ENCODE peak calls at places on chromosomes 11 and 22, in ten cellular contexts. S is GM23338, K is DND-41, G is lower lobe of right lung, W is GM12864, B is omental fat pad, M is GM20000, R is Calu3, D is PC-9, N is fibroblast of mammary gland. L is an unnamed sample.
A peak's percentile ranks its signal among the peaks of the same experiment; 100 is the strongest.

GRCh38 chr11:20078846-20079245 is 81.4 kb downstream of the DBX1 start:
- DNase-seq in K (no peak), M (no peak), N (no peak), D (no peak), R (no peak), B (no peak), S (no peak), W (no peak), G (no peak), L (no peak)

GRCh38 chr11:116984589-116984988 is 113.6 kb downstream of the SIK3 start:
- DNase-seq in D (no peak), K (no peak), S (no peak), W (no peak), M (no peak), B (no peak), G (no peak), R (no peak), N (peak; percentile 97), L (no peak)

GRCh38 chr22:27045103-27045940 is 387.9 kb downstream of the MIAT start:
- DNase-seq in K (no peak), D (no peak), M (no peak), W (no peak), B (no peak), G (no peak), R (peak; percentile 15), N (peak; percentile 33), S (peak; percentile 28), L (no peak)

GRCh38 chr11:109267293-109268095 is 154.5 kb upstream of the C11orf87 start:
- DNase-seq in B (no peak), N (no peak), R (no peak), M (no peak), K (no peak), D (peak; percentile 15), S (no peak), G (no peak), W (no peak), L (no peak)

GRCh38 chr11:46554205-46555162 is 39.3 kb downstream of the AMBRA1 start:
- DNase-seq in M (no peak), N (peak; percentile 89), W (no peak), B (no peak), D (peak; percentile 17), G (no peak), R (peak; percentile 49), S (peak; percentile 31), K (no peak), L (no peak)

GRCh38 chr22:20009018-20009482 is 7.6 kb downstream of the ARVCF start:
- DNase-seq in N (no peak), K (no peak), B (no peak), G (no peak), R (no peak), D (no peak), S (no peak), W (no peak), M (no peak), L (no peak)

GRCh38 chr22:47575291-47575690 is 812.8 kb downstream of the TBC1D22A start:
- DNase-seq in G (no peak), M (no peak), W (no peak), N (no peak), K (no peak), D (no peak), B (no peak), S (no peak), R (no peak), L (no peak)

GRCh38 chr22:19941365-19942070 is at the start of the genes COMT and TXNRD2:
- DNase-seq in B (peak; percentile 46), K (peak; percentile 77), M (peak; percentile 93), S (peak; percentile 70), G (peak; percentile 82), N (peak; percentile 52), W (no peak), R (peak; percentile 78), D (peak; percentile 50), L (no peak)

GRCh38 chr11:958101-958500 is 32.4 kb downstream of the AP2A2 start:
- DNase-seq in W (no peak), D (no peak), B (no peak), G (peak; percentile 10), K (no peak), N (no peak), R (no peak), S (no peak), M (no peak), L (no peak)

DNA sequence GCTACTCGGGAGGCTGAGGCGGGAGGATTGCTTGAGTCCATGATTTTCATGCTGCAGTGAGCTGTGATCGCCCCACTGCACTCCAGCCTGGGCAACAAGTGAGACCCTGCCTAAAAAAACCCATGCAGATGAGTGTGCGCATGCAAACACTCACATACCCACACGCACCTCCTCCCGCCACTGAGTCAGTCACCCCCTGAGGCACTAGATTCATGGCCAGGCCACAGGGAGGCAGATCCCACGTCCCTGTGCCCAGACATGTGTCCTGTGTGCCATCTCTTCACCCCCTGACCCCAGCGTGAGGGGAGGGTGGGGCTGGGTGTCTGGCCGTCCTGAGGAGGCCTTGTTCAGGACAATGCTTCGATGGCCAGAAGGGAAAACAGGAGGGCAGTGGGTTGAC is 15.5 kb downstream of the RELT start:
- DNase-seq in S (no peak), W (no peak), R (no peak), N (no peak), D (no peak), M (no peak), K (no peak), B (no peak), G (peak; percentile 23), L (no peak)
- TF ChIP-seq CTCF in S (no peak), W (no peak), R (no peak), N (no peak), D (no peak), M (no peak), K (no peak), B (no peak), G (no peak), L (no peak)

DNA sequence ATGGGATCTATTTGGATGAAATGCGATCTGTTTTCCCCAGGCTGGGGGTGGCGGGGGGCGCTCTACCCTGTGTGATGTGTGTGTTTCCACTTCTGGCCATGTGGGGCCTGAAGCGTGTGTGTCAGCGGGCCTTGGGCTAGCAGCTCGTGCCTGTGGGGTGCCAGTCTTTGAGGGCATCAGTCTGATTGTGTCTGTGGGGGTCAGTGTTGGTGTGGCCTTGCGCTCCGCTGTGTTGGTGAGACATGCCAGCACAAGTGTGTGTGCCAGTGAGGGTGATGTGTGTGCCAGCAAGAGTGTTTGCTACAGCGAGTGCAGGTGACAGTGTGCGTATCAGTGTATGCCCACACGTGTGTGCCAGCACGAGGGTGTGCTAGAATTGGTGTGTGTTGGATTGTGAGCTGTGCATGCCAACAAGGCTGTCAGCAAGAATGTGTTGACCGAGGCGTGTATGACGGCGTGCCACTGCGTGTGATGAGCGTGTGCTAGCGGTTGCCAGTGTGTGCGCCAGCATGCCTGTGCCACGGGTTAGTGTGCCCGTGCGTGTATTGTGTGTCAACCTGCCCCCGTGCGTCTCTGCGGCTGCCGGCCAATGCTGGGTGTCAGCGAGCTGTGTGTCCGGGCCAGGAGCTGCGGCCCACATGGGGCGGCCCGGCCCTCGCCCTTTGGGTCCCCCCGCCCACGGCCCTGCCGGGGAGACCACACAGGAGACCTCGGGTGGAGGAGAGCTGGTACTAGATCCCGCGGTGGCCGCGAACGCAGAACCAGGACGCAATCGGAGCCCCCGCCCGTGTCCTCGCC is 519 bp downstream of the ARRB1 start:
- DNase-seq in S (peak; percentile 74), W (no peak), R (no peak), K (peak; percentile 57), B (no peak), N (peak; percentile 48), G (peak; percentile 81), M (peak; percentile 53), D (no peak), L (no peak)
- TF ChIP-seq CTCF in S (peak; percentile 22), W (peak; percentile 16), R (no peak), K (peak; percentile 49), B (no peak), N (no peak), G (peak; percentile 29), M (no peak), D (no peak), L (no peak)

GRCh38 chr11:94418123-94418770 is 17.0 kb upstream of the GPR83 start:
- DNase-seq in N (no peak), K (no peak), D (no peak), R (no peak), M (no peak), S (no peak), W (no peak), G (no peak), B (no peak), L (no peak)

GRCh38 chr11:94423467-94423866 is 22.2 kb upstream of the GPR83 start:
- DNase-seq in G (no peak), M (no peak), K (no peak), W (no peak), N (no peak), B (no peak), D (no peak), R (no peak), S (no peak), L (no peak)

DNA sequence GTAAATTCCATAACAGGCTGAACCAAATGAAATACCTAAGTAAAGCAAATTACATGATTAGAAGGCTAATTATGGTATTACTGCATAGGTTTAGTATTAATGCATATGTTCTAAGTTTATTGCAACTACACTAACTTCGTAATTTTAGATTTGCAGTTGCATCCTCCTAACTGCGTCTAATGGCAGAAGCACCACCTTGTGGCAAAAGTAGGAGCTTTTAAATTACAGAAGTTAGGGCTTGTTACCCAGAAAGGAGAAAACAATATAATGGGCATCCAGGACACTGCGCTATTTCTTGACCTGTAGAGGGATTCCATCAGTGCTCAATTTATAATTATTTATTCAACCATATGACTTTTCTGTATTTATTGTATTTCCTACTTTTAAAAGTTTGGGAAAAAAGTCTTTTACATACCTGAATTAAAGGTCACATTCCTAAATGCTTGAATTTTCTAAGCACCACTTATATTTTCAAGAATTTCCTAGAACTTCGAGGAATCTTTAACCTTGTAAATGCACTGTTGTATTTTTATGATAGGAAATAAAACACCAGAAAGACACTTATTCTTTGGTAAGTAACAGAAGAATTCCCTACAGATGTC is 16.3 kb upstream of the GPR83 start:
- DNase-seq in B (no peak), M (no peak), G (no peak), R (no peak), K (no peak), S (peak; percentile 66), W (no peak), N (peak; percentile 54), D (no peak), L (no peak)
- TF ChIP-seq CTCF in B (no peak), M (no peak), G (peak; percentile 43), R (no peak), K (peak; percentile 56), S (peak; percentile 82), W (peak; percentile 16), N (peak; percentile 63), D (peak; percentile 73), L (no peak)

DNA sequence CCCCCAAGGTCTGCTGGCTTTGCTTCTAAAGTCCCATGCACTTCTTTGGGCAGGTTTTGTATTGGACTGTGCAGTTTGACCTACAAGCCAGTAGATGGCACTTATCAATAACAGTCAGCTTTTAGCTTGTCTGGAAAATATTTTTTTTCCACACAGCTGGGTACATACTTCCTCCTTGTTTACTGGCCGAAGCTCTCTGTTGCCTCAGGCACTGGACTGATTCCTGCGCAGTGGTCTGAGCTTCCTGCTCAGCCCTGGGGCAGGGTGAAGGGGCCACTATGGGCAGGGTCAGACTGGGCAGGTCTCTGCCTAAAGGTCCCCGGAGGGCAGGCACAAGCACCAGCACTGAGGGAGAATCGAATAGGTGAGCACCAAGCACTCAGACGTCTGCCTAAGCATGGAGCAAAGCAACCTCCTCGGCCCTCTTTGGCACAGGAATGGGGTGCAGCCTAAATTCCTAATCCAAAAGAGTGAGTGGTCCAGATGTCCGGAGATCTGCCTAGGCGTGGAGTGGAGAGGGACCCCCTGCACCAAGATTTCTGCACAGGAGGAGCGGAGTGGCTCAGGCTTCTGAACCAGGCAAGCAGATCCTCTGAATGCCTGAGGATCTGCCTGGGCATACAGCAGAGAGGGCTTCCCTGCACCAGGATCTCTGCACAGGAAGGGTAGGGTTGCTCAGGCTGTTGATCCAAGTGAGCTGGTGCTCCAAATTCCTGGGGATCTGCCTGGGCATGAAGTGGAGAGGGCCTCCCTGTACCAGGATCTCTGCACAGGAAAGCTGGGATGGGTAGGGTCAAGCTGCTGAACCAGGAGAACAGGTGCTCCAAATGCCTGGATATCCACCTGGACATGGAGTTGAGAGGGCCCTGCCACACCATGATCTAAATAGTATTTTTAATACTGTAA is 105.9 kb upstream of the C11orf58 start:
- DNase-seq in B (no peak), W (no peak), M (no peak), K (no peak), N (no peak), D (peak; percentile 28), S (peak; percentile 54), G (no peak), R (peak; percentile 28), L (no peak)
- TF ChIP-seq CTCF in B (no peak), W (peak; percentile 49), M (peak; percentile 40), K (peak; percentile 42), N (peak; percentile 15), D (peak; percentile 67), S (peak; percentile 73), G (no peak), R (peak; percentile 27), L (no peak)

L was measured in esophagus squamous epithelium.